ENCODE peak calls at places on chromosomes 16 and 17, in four cellular contexts. Z is IMR-90, Y is heart left ventricle, L is stomach. H is an unnamed sample.

GRCh38 chr16:78659668-78660217 is 560.3 kb downstream of the WWOX start:
- DNase-seq in Z (no peak), Y (no peak), L (no peak), H (no peak)

GRCh38 chr16:80197790-80198201 is 343.0 kb upstream of the DYNLRB2 start:
- DNase-seq in Z (peak), Y (no peak), L (no peak), H (no peak)

GRCh38 chr17:40555296-40556190 is 9.7 kb downstream of the CCR7 start:
- DNase-seq in Z (no peak), Y (no peak), L (peak), H (no peak)

GRCh38 chr16:13021996-13022395 is 120.6 kb downstream of the SHISA9 start:
- DNase-seq in Z (no peak), Y (no peak), L (no peak), H (no peak)

GRCh38 chr17:17496189-17497064 is at the start of gene RASD1:
- DNase-seq in Z (peak), Y (peak), L (peak), H (peak)

GRCh38 chr16:47016700-47017133 is 43.2 kb upstream of the DNAJA2 start:
- DNase-seq in Z (no peak), Y (no peak), L (no peak), H (no peak)

GRCh38 chr16:12553191-12553590 is 250.5 kb downstream of the CPPED1 start:
- DNase-seq in Z (no peak), Y (no peak), L (no peak), H (no peak)

GRCh38 chr17:40063915-40064531 is 1.3 kb downstream of the THRA start:
- DNase-seq in Z (no peak), Y (peak), L (no peak), H (no peak)

GRCh38 chr17:73998246-73999220 is 204.9 kb upstream of the RPL38 start:
- DNase-seq in Z (no peak), Y (no peak), L (peak), H (peak)

GRCh38 chr17:33014751-33015150 is 23.1 kb downstream of the SPACA3 start:
- DNase-seq in Z (peak), Y (no peak), L (peak), H (peak)

GRCh38 chr17:65633988-65634387 is 72.5 kb upstream of the AXIN2 start:
- DNase-seq in Z (no peak), Y (no peak), L (no peak), H (no peak)

GRCh38 chr17:32958418-32958817 is 30.5 kb downstream of the TMEM98 start:
- DNase-seq in Z (no peak), Y (no peak), L (no peak), H (no peak)

GRCh38 chr17:8894189-8894611 is 26.7 kb upstream of the PIK3R6 start:
- DNase-seq in Z (no peak), Y (no peak), L (no peak), H (no peak)

GRCh38 chr16:18832613-18833012 is 31.3 kb upstream of the ARL6IP1 start:
- DNase-seq in Z (no peak), Y (no peak), L (no peak), H (no peak)

GRCh38 chr17:65400701-65401100 is 160.7 kb downstream of the AXIN2 start:
- DNase-seq in Z (no peak), Y (no peak), L (no peak), H (no peak)

GRCh38 chr17:42781639-42782401 is 1.4 kb downstream of the WNK4 start:
- DNase-seq in Z (no peak), Y (no peak), L (peak), H (no peak)

GRCh38 chr16:2325181-2325580 is 15.3 kb downstream of the ABCA3 start:
- DNase-seq in Z (no peak), Y (no peak), L (no peak), H (no peak)

GRCh38 chr16:2325791-2326190 is 14.7 kb downstream of the ABCA3 start:
- DNase-seq in Z (no peak), Y (no peak), L (no peak), H (no peak)

GRCh38 chr16:2324296-2324859 is 16.1 kb downstream of the ABCA3 start:
- DNase-seq in Z (no peak), Y (no peak), L (no peak), H (no peak)

GRCh38 chr16:2328428-2328827 is 12.1 kb downstream of the ABCA3 start:
- DNase-seq in Z (no peak), Y (no peak), L (no peak), H (peak)

DNA sequence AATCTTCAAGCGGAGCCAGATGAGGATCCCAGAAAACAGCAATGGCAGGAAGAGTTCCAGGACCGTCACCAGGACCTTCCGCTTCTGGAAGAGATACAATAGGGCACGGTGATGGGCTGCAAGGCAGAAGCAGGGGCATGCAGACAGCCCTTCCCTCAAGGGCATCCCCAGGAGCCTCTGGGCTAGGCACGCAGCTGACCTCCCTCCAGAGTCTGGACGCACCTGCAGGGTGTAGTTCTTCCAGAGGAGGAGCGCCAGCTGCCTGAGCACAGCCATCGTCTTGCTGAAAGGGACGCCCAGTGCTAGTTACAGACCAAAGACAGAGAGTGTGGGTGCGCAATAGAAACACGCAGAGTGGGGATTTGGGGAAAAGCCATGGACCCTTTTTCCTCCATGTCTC is 14.3 kb downstream of the ABCA3 start:
- DNase-seq in Z (no peak), Y (no peak), L (no peak), H (no peak)
- TF ChIP-seq POLR2A in Z (no peak), Y (no peak), L (no peak), H (no peak)

GRCh38 chr17:76405607-76405966 is 21.2 kb downstream of the SPHK1 start:
- DNase-seq in Z (no peak), Y (no peak), L (no peak), H (no peak)
- H3K27ac ChIP-seq in Z (no peak), Y (peak), L (no peak), H (no peak)

GRCh38 chr17:78722101-78722761 is 59.8 kb downstream of the CYTH1 start:
- DNase-seq in Z (no peak), Y (no peak), L (no peak), H (no peak)
- H3K4me3 ChIP-seq in Z (no peak), Y (peak), L (peak), H (no peak)

GRCh38 chr17:2057130-2057713 is 2.3 kb downstream of the HIC1 start:
- DNase-seq in Z (no peak), Y (no peak), L (no peak), H (no peak)

GRCh38 chr17:2057714-2058520 is 3.0 kb downstream of the HIC1 start:
- DNase-seq in Z (peak), Y (no peak), L (no peak), H (no peak)

GRCh38 chr17:2059125-2059836 is 4.4 kb downstream of the HIC1 start:
- DNase-seq in Z (no peak), Y (peak), L (no peak), H (no peak)

GRCh38 chr17:2059837-2060658 is 5.1 kb downstream of the HIC1 start:
- DNase-seq in Z (no peak), Y (no peak), L (no peak), H (no peak)

GRCh38 chr17:2058521-2059124 is 3.7 kb downstream of the HIC1 start:
- DNase-seq in Z (peak), Y (peak), L (peak), H (peak)
- TF ChIP-seq POLR2A in Z (peak), Y (no peak), L (no peak), H (no peak)

DNA sequence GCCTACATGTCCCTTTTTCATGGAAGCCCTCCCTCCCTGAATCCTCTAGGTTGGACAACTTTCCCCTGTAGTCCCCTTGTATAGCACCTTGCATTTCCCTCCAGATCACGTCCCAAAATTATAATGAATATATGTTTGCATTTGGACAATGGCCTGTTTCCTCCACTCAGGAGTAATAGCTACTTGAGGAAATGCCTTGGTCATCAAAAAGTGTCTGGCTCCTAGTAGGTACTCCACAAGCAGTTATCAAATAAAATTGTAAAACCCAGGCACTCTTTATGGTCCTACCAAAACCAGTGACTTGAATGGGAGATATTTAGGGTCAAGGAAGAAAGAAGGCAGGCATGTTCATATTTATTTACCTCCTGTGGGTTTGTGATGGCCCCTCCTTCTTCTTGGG is 59.6 kb downstream of the RBFOX1 start:
- DNase-seq in Z (no peak), Y (no peak), L (no peak), H (no peak)
- H3K27ac ChIP-seq in Z (no peak), Y (no peak), L (no peak), H (no peak)

GRCh38 chr16:1985466-1986150 is 1.6 kb downstream of the GFER start:
- DNase-seq in Z (no peak), Y (no peak), L (no peak), H (no peak)
- H3K4me3 ChIP-seq in Z (no peak), Y (no peak), L (no peak), H (peak)

GRCh38 chr16:58620396-58620795 is 9.2 kb downstream of the CNOT1 start:
- DNase-seq in Z (no peak), Y (no peak), L (no peak), H (peak)
- TF ChIP-seq POLR2A in Z (no peak), Y (no peak), L (no peak), H (no peak)